ENCODE peak calls at places on chromosomes 7 and 10, in six cellular contexts. X is coronary artery, R is tibial nerve, U is dorsolateral prefrontal cortex, G is AG09319, W is activated B cell treated with CpG ODN at 0.5 μM for 24 hours. H is an unnamed sample.
A peak's percentile ranks its signal among the peaks of the same experiment; 100 is the strongest.

GRCh38 chr10:96890580-96890979 is 58.5 kb downstream of the LCOR start:
- DNase-seq in X (no peak), R (no peak), U (no peak), G (no peak), W (no peak), H (no peak)

GRCh38 chr7:10122573-10123100 is 851.0 kb upstream of the PHF14 start:
- DNase-seq in X (no peak), R (peak; percentile 15), U (peak; percentile 43), G (no peak), W (no peak), H (no peak)

GRCh38 chr10:84205049-84205852 is 10.9 kb downstream of the CDHR1 start:
- DNase-seq in X (no peak), R (no peak), U (peak; percentile 74), G (no peak), W (peak; percentile 49), H (no peak)

GRCh38 chr10:96768136-96768535 is 47.8 kb upstream of the PIK3AP1 start:
- DNase-seq in X (no peak), R (no peak), U (no peak), G (no peak), W (no peak), H (no peak)

GRCh38 chr7:31896929-31897328 is 173.3 kb downstream of the PDE1C start:
- DNase-seq in X (no peak), R (no peak), U (no peak), G (no peak), W (no peak), H (no peak)

GRCh38 chr10:71217266-71218045 is 5.1 kb downstream of the UNC5B start:
- DNase-seq in X (peak; percentile 75), R (no peak), U (no peak), G (no peak), W (no peak), H (no peak)

GRCh38 chr10:132400547-132401151 is 3.6 kb downstream of the PWWP2B start:
- DNase-seq in X (no peak), R (no peak), U (no peak), G (no peak), W (no peak), H (no peak)

GRCh38 chr7:157136372-157136771 is 2.4 kb upstream of the UBE3C start:
- DNase-seq in X (no peak), R (no peak), U (no peak), G (peak; percentile 14), W (no peak), H (no peak)

GRCh38 chr7:28840515-28841125 is 117.5 kb downstream of the TRIL start:
- DNase-seq in X (no peak), R (no peak), U (no peak), G (no peak), W (no peak), H (no peak)

GRCh38 chr10:97090035-97090434 is 95.7 kb downstream of the SLIT1 start:
- DNase-seq in X (no peak), R (no peak), U (no peak), G (no peak), W (no peak), H (no peak)

GRCh38 chr10:17425584-17426262 is 28.7 kb downstream of the ST8SIA6 start:
- DNase-seq in X (no peak), R (no peak), U (no peak), G (no peak), W (no peak), H (no peak)

GRCh38 chr7:36949711-36950600 is 225.7 kb upstream of the AOAH start:
- DNase-seq in X (no peak), R (peak; percentile 73), U (no peak), G (no peak), W (no peak), H (no peak)

GRCh38 chr7:154953006-154953684 is 49.8 kb downstream of the PAXIP1 start:
- DNase-seq in X (no peak), R (peak; percentile 45), U (no peak), G (peak; percentile 5), W (peak; percentile 41), H (peak; percentile 41)

GRCh38 chr7:95874541-95875265 is 102.3 kb downstream of the DYNC1I1 start:
- DNase-seq in X (no peak), R (no peak), U (no peak), G (no peak), W (no peak), H (no peak)

GRCh38 chr10:70657036-70657435 is 15.3 kb upstream of the ADAMTS14 start:
- DNase-seq in X (peak; percentile 11), R (no peak), U (no peak), G (no peak), W (no peak), H (no peak)

GRCh38 chr10:69574571-69574978 is 1.4 kb upstream of the NEUROG3 start:
- DNase-seq in X (no peak), R (no peak), U (no peak), G (no peak), W (no peak), H (no peak)

GRCh38 chr7:66326501-66327180 is 121.5 kb downstream of the TPST1 start:
- DNase-seq in X (no peak), R (no peak), U (no peak), G (peak; percentile 91), W (no peak), H (no peak)

GRCh38 chr10:86056632-86057031 is 310.0 kb downstream of the GRID1 start:
- DNase-seq in X (no peak), R (no peak), U (no peak), G (no peak), W (no peak), H (no peak)

GRCh38 chr7:132511921-132512320 is 64.3 kb downstream of the PLXNA4 start:
- DNase-seq in X (no peak), R (no peak), U (no peak), G (no peak), W (no peak), H (no peak)

GRCh38 chr10:88965016-88965415 is 12.4 kb upstream of the ACTA2 start:
- DNase-seq in X (no peak), R (no peak), U (no peak), G (no peak), W (no peak), H (no peak)

GRCh38 chr10:112295853-112296830 is 12.9 kb downstream of the TECTB start:
- DNase-seq in X (no peak), R (no peak), U (no peak), G (peak; percentile 46), W (no peak), H (no peak)

GRCh38 chr7:32957326-32958045 is at the start of gene FKBP9:
- DNase-seq in X (peak; percentile 92), R (peak; percentile 59), U (peak; percentile 36), G (peak; percentile 79), W (peak; percentile 30), H (peak; percentile 50)

GRCh38 chr10:129848571-129849451 is 115.3 kb downstream of the EBF3 start:
- DNase-seq in X (peak; percentile 62), R (no peak), U (no peak), G (no peak), W (no peak), H (no peak)

GRCh38 chr10:116698364-116698763 is 44.0 kb downstream of the HSPA12A start:
- DNase-seq in X (no peak), R (no peak), U (no peak), G (no peak), W (no peak), H (no peak)

GRCh38 chr7:86949052-86949778 is 110.2 kb downstream of the ELAPOR2 start:
- DNase-seq in X (no peak), R (no peak), U (no peak), G (no peak), W (peak; percentile 15), H (no peak)

GRCh38 chr7:6556196-6556595 is 4.9 kb upstream of the GRID2IP start:
- DNase-seq in X (no peak), R (no peak), U (no peak), G (no peak), W (no peak), H (no peak)

GRCh38 chr10:115882021-115882420 is 391.0 kb downstream of the GFRA1 start:
- DNase-seq in X (no peak), R (no peak), U (no peak), G (no peak), W (no peak), H (no peak)

GRCh38 chr10:129962092-129962494 is 2.0 kb downstream of the EBF3 start:
- DNase-seq in X (no peak), R (no peak), U (no peak), G (no peak), W (no peak), H (no peak)

GRCh38 chr7:2815523-2816240 is 28.4 kb downstream of the GNA12 start:
- DNase-seq in X (peak; percentile 53), R (no peak), U (no peak), G (no peak), W (no peak), H (no peak)

GRCh38 chr7:44334734-44335097 is 9.3 kb upstream of the CAMK2B start:
- DNase-seq in X (no peak), R (no peak), U (no peak), G (no peak), W (no peak), H (no peak)

GRCh38 chr7:45626441-45627430 is 52.6 kb downstream of the ADCY1 start:
- DNase-seq in X (no peak), R (no peak), U (no peak), G (no peak), W (no peak), H (no peak)

GRCh38 chr7:128270799-128271411 is 29.8 kb downstream of the LEP start:
- DNase-seq in X (peak; percentile 68), R (no peak), U (no peak), G (no peak), W (no peak), H (no peak)
- TF ChIP-seq CTCF in X (no peak), R (no peak), U (no peak), G (peak; percentile 26), W (no peak), H (no peak)

DNA sequence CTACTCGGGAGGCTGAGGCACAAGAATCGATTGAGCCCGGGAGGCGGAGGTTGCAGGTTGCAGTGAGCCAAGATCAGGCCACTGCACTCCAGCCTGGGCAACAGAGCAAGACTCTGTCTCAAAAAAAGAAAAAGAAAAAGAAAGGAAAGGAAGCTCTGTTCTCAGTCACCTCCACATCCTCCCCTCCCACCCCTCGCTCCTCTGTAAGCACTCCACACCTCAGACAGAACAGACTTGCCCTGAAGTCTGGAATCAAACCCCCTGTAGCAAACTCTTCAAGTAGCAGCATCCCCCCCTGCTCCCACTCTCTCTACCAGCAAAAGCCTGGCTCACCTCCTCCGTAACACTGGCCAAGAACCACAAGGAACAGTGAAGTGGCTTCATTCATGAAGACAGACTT is 66.7 kb downstream of the PARD3 start:
- DNase-seq in X (no peak), R (no peak), U (no peak), G (no peak), W (no peak), H (no peak)
- TF ChIP-seq CTCF in X (no peak), R (no peak), U (no peak), G (no peak), W (no peak), H (no peak)

DNA sequence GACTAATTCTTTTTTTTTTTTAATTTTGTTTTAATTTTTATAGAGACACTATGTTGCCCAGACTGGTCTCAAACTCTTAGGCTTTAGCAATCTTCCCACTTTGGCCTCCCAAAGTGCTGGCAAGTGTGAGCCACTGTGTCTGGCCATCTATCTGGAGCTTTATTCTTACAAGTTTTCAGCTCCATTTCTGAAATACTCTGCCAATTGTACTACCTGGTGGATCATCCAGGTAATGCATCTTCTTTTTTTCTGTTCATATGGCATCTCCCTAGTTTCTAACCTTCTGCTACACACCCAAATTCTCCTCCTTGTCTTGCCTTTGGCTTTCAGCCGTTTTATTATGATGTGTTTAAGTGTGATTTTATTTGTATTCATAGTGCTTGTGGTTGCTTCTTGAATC is 40.2 kb downstream of the ZNF365 start:
- DNase-seq in X (no peak), R (no peak), U (no peak), G (no peak), W (no peak), H (no peak)
- TF ChIP-seq CTCF in X (no peak), R (no peak), U (no peak), G (no peak), W (no peak), H (no peak)

GRCh38 chr10:127196227-127196954 is at the start of gene INSYN2A:
- DNase-seq in X (no peak), R (peak; percentile 14), U (no peak), G (no peak), W (no peak), H (no peak)
- TF ChIP-seq CTCF in X (no peak), R (no peak), U (peak; percentile 23), G (peak; percentile 26), W (no peak), H (no peak)